ENCODE peak calls at places on chromosomes 3 and 15, in seven cellular contexts. U is prostate gland; N is breast epithelium; L is SJSA1; D is CD4-positive, alpha-beta T cell; S is tibial artery; W is MM.1S. R is an unnamed sample.

GRCh38 chr3:137803215-137803614 is 39.1 kb downstream of the SOX14 start:
- DNase-seq in U (no peak), S (no peak), L (no peak), D (no peak), N (no peak), W (no peak), R (no peak)

GRCh38 chr3:14145670-14146380 is 21.0 kb downstream of the TMEM43 start:
- DNase-seq in W (no peak), U (no peak), N (no peak), L (no peak), S (no peak), D (no peak), R (no peak)

GRCh38 chr3:169337541-169337940 is 326.0 kb downstream of the MECOM start:
- DNase-seq in N (no peak), S (no peak), W (no peak), D (no peak), U (no peak), L (no peak), R (no peak)

GRCh38 chr3:98855811-98856400 is 45.6 kb downstream of the DCBLD2 start:
- DNase-seq in L (no peak), D (no peak), W (no peak), N (no peak), U (no peak), S (no peak), R (no peak)

GRCh38 chr3:32392530-32393302 is 1.1 kb downstream of the CMTM7 start:
- DNase-seq in W (no peak), L (peak; percentile 47), D (no peak), U (peak; percentile 16), S (peak; percentile 76), N (peak; percentile 64), R (no peak)

GRCh38 chr3:50242778-50243551 is 7.0 kb downstream of the GNAI2 start:
- DNase-seq in U (no peak), N (no peak), D (no peak), W (no peak), L (peak; percentile 75), S (peak; percentile 83), R (no peak)

GRCh38 chr3:169026543-169027181 is 636.9 kb downstream of the MECOM start:
- DNase-seq in U (peak; percentile 19), W (no peak), L (no peak), D (no peak), S (no peak), N (no peak), R (no peak)

GRCh38 chr3:119380697-119381096 is 82.7 kb downstream of the TMEM39A start:
- DNase-seq in S (no peak), N (no peak), D (no peak), W (no peak), U (no peak), L (no peak), R (no peak)

GRCh38 chr3:13818919-13819318 is 61.0 kb downstream of the WNT7A start:
- DNase-seq in D (no peak), U (no peak), N (no peak), W (no peak), S (no peak), L (no peak), R (no peak)

GRCh38 chr3:59256233-59256632 is 206.4 kb upstream of the CFAP20DC start:
- DNase-seq in D (no peak), L (no peak), W (no peak), U (no peak), N (no peak), S (no peak), R (no peak)

GRCh38 chr3:59254433-59254832 is 204.6 kb upstream of the CFAP20DC start:
- DNase-seq in W (no peak), S (no peak), L (no peak), N (no peak), D (no peak), U (no peak), R (no peak)

GRCh38 chr3:59261009-59261408 is 211.2 kb upstream of the CFAP20DC start:
- DNase-seq in S (no peak), W (no peak), D (no peak), N (no peak), L (no peak), U (no peak), R (no peak)

GRCh38 chr3:59258591-59258990 is 208.8 kb upstream of the CFAP20DC start:
- DNase-seq in L (no peak), S (no peak), D (no peak), U (no peak), N (no peak), W (no peak), R (no peak)

DNA sequence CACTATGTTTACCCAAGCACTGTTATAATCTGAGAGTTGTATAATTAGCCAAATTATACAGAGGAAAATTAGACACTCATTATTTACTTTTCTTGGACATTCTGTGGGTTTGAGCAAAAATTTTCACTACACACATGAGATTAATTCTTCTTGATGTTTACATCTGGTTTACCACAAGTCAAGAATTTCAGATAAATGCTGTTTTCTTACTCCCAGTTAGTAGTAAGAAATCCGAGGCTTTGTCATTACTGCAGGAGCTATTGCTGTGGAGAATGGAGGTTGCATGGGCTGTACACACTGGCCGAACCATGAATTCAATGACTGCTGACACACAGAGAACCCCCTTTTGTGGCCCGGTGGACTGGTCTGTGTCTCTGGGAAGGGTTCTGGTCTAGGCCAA is 207.7 kb upstream of the CFAP20DC start:
- DNase-seq in W (no peak), D (no peak), S (no peak), N (no peak), U (no peak), L (no peak), R (no peak)
- H3K27ac ChIP-seq in W (no peak overlapping the region), D (no peak overlapping the region), S (no peak overlapping the region), N (no peak overlapping the region), U (no peak overlapping the region), L (no peak overlapping the region), R (no peak overlapping the region)

GRCh38 chr15:82894971-82895520 is 57.5 kb downstream of the HOMER2 start:
- DNase-seq in U (no peak), N (no peak), S (no peak), W (no peak), L (no peak), D (no peak), R (peak; percentile 9)

GRCh38 chr15:82892541-82892940 is 60.0 kb downstream of the HOMER2 start:
- DNase-seq in U (no peak), W (no peak), N (no peak), L (no peak), D (no peak), S (no peak), R (no peak)

GRCh38 chr15:82898961-82899360 is 53.6 kb downstream of the HOMER2 start:
- DNase-seq in D (no peak), W (no peak), S (no peak), U (no peak), N (no peak), L (no peak), R (no peak)

GRCh38 chr15:82900511-82900910 is 52.0 kb downstream of the HOMER2 start:
- DNase-seq in U (no peak), W (no peak), N (no peak), S (no peak), L (no peak), D (no peak), R (no peak)

DNA sequence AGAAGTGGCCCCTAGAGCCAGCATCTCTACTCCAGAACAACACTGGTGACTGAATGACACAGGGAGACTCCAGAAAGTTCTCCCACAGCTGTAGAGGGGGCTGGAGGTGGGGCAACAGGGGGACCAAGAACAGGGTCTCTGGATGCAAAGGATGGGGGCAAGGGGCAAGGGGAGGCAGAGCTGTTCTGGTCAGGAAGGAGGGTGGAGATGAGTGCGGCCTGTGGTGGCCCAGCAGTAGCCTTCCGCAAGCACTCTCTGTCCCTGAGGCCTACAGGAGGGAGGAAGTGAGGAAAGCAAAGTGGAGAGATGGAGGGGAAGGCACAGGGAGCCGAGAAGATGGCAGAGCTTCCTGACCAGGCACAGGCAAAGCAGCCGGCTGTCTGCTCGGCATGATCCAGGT is 56.5 kb downstream of the HOMER2 start:
- DNase-seq in W (no peak), U (no peak), L (no peak), D (no peak), S (no peak), N (no peak), R (no peak)
- H3K27ac ChIP-seq in W (no peak overlapping the region), U (no peak overlapping the region), L (no peak overlapping the region), D (no peak overlapping the region), S (no peak overlapping the region), N (no peak overlapping the region), R (no peak overlapping the region)

GRCh38 chr3:150082898-150083652 is 112.4 kb upstream of the PFN2 start:
- DNase-seq in D (no peak), S (no peak), W (no peak), L (no peak), U (no peak), N (no peak), R (no peak)
- H3K27ac ChIP-seq in D (no peak overlapping the region), S (no peak overlapping the region), W (no peak overlapping the region), L (no peak overlapping the region), U (no peak overlapping the region), N (no peak overlapping the region), R (no peak overlapping the region)

GRCh38 chr3:101325393-101326134 is 5.2 kb upstream of the IMPG2 start:
- DNase-seq in N (no peak), L (no peak), D (no peak), U (no peak), W (no peak), S (no peak), R (no peak)
- H3K27ac ChIP-seq in N (no peak overlapping the region), L (no peak overlapping the region), D (no peak overlapping the region), U (no peak overlapping the region), W (no peak overlapping the region), S (no peak overlapping the region), R (no peak overlapping the region)

DNA sequence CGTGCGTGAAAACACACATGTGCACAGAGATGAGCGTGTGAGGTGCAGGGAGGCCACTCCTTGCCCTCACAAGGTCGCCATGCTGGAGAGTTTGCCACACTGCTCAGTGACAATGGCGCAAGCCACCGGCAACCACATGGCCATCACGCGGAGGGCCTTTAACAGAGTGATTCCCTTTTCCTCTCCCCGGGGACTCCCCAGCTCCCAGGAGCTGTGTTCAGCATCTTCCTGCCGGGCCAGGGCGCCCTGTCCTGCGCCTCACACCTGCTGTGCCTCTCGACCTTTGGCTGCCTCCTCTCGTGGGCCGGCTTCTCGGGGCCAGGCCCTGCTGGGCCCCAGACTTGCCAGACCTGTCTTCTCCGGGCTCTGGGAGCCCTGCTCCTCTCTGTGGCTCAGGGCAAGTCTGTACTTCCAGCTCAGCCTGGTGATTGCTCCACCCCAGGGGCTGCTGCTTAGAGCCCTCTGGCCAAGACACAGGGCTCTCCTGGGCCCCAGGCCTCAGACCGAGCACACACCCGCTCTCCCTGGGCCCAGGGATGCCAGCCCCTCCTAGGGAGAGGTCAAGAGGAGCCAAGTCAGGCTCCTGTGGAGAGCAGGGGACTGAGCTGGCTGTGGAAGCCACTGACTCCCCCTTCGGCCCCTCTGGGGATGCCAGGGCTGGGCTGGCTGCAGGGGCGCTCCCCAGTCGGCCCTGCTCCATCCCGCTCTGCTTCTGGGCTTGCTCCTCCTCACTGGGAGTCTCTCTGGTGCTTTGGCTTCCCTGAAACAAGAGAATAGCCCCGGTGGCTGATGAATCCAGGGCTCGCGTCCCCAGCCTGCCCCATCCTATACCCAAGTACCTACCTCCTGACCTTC is 5.6 kb downstream of the CCDC9B start:
- DNase-seq in D (no peak), N (no peak), W (no peak), L (no peak), U (no peak), S (no peak), R (no peak)
- H3K27ac ChIP-seq in D (no peak overlapping the region), N (peak overlapping the region; percentile 96), W (no peak overlapping the region), L (no peak overlapping the region), U (peak overlapping the region; percentile 39), S (peak overlapping the region; percentile 90), R (peak overlapping the region; percentile 80)

DNA sequence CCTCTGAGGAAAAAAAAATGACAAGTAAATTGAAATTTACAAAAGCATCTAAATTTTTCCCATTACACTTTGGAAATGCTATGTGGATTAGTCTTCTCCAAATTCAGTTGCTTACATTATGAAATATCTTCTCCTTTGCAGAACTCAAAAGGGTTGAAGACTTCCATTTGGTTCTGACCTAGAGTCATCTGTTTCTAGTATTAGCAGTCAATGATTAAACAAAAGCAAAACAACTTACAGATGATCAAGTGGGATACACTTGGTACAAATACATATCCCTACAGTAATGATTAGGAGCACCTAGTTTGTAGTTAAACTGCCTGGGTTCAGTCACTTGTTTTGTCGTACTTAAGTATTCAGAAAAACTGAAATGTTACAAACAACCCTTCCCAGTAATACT is 136.2 kb downstream of the MBNL1 start:
- DNase-seq in D (no peak), W (no peak), N (no peak), L (no peak), S (no peak), U (no peak), R (no peak)
- H3K27ac ChIP-seq in D (no peak overlapping the region), W (no peak overlapping the region), N (peak overlapping the region; percentile 73), L (no peak overlapping the region), S (peak overlapping the region; percentile 86), U (peak overlapping the region; percentile 55), R (no peak overlapping the region)